ENCODE peak calls at places on chromosomes 7 and 10, in five cellular contexts. Q, H, B, W and Z are unnamed samples.

GRCh38 chr7:157612664-157613561 is 276.1 kb downstream of the DNAJB6 start:
- DNase-seq in Q (no peak), H (no peak), B (no peak), W (peak; percentile 70), Z (no peak)

GRCh38 chr7:149067869-149068268 is 22.6 kb downstream of the ZNF786 start:
- DNase-seq in Q (no peak), H (no peak), B (no peak), W (no peak), Z (no peak)

GRCh38 chr7:111265394-111265793 is 174.5 kb downstream of the LRRN3 start:
- DNase-seq in Q (no peak), H (no peak), B (no peak), W (no peak), Z (no peak)

GRCh38 chr10:6037975-6038624 is 24.1 kb downstream of the IL2RA start:
- DNase-seq in Q (no peak), H (no peak), B (no peak), W (no peak), Z (no peak)

GRCh38 chr7:128794020-128794419 is 2.3 kb downstream of the CCDC136 start:
- DNase-seq in Q (no peak), H (no peak), B (no peak), W (no peak), Z (no peak)

GRCh38 chr7:15972767-15973362 is 286.4 kb upstream of the MEOX2 start:
- DNase-seq in Q (peak; percentile 54), H (no peak), B (peak; percentile 29), W (no peak), Z (no peak)

GRCh38 chr7:29881724-29882123 is 75.4 kb downstream of the WIPF3 start:
- DNase-seq in Q (no peak), H (peak; percentile 29), B (no peak), W (peak; percentile 83), Z (peak; percentile 33)

GRCh38 chr10:89404082-89404481 is 10.3 kb upstream of the IFIT5 start:
- DNase-seq in Q (no peak), H (no peak), B (peak; percentile 12), W (no peak), Z (no peak)

GRCh38 chr7:29975564-29975963 is 14.0 kb downstream of the SCRN1 start:
- DNase-seq in Q (no peak), H (no peak), B (no peak), W (no peak), Z (no peak)

GRCh38 chr10:86958109-86958830 is at the start of gene SNCG:
- DNase-seq in Q (no peak), H (no peak), B (no peak), W (peak; percentile 48), Z (no peak)

GRCh38 chr7:6532516-6532915 is 18.7 kb downstream of the GRID2IP start:
- DNase-seq in Q (no peak), H (no peak), B (no peak), W (no peak), Z (no peak)

GRCh38 chr7:44912775-44913347 is 27.5 kb upstream of the PURB start:
- DNase-seq in Q (no peak), H (no peak), B (no peak), W (peak; percentile 45), Z (no peak)

GRCh38 chr7:106021211-106022067 is 58.4 kb downstream of the CDHR3 start:
- DNase-seq in Q (no peak), H (no peak), B (peak; percentile 27), W (no peak), Z (no peak)

GRCh38 chr10:44125879-44126675 is 258.8 kb downstream of the CXCL12 start:
- DNase-seq in Q (peak; percentile 70), H (no peak), B (peak; percentile 64), W (no peak), Z (no peak)

GRCh38 chr7:58316-58715 is 134.1 kb upstream of the FAM20C start:
- DNase-seq in Q (no peak), H (no peak), B (no peak), W (no peak), Z (no peak)

GRCh38 chr7:1359051-1359400 is 100.2 kb downstream of the MICALL2 start:
- DNase-seq in Q (no peak), H (no peak), B (no peak), W (no peak), Z (no peak)

GRCh38 chr7:67947651-67948050 is 951.0 kb downstream of the TYW1 start:
- DNase-seq in Q (no peak), H (no peak), B (no peak), W (no peak), Z (no peak)

GRCh38 chr7:26329520-26330269 is 38.0 kb downstream of the SNX10 start:
- DNase-seq in Q (no peak), H (no peak), B (no peak), W (no peak), Z (no peak)

GRCh38 chr10:130968964-130969363 is 342.6 kb downstream of the TCERG1L start:
- DNase-seq in Q (no peak), H (no peak), B (no peak), W (no peak), Z (no peak)

GRCh38 chr7:131692131-131692960 is 135.9 kb upstream of the PODXL start:
- DNase-seq in Q (peak; percentile 36), H (peak; percentile 53), B (peak; percentile 7), W (peak; percentile 88), Z (peak; percentile 78)

GRCh38 chr7:157678503-157678902 is 341.7 kb downstream of the DNAJB6 start:
- DNase-seq in Q (no peak), H (no peak), B (no peak), W (peak; percentile 29), Z (no peak)

GRCh38 chr10:73591578-73591902 is 398 bp upstream of the USP54 start:
- DNase-seq in Q (no peak), H (peak; percentile 7), B (no peak), W (no peak), Z (peak; percentile 49)

DNA sequence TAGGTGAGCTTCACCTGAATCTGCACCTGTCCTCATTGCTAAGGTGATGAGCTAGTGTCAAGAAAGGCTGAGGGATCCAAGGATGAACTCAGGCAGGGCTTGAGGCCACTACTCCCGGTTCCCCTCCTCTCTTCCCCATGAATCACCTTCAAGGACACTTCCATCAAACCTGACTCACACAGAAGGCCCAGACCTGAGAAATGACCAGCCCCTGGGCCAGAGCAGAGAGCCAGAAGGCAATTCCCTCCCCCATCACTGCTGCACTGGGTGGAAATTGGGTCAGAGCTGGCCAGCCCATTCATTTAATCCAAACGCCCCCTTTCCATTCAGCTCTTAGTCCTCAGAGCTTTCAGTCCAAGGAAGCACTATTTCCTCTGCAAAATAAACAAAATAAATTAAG is 182.1 kb downstream of the KCNMA1 start:
- DNase-seq in Q (peak; percentile 30), H (no peak), B (peak; percentile 43), W (no peak), Z (no peak)
- H4K91ac ChIP-seq in Q (no peak overlapping the region), H (no peak overlapping the region), B (no peak overlapping the region), W (no peak overlapping the region), Z (no peak overlapping the region)

GRCh38 chr7:110186334-110186733 is 904.6 kb upstream of the LRRN3 start:
- DNase-seq in Q (no peak), H (no peak), B (no peak), W (no peak), Z (no peak)

GRCh38 chr7:110179037-110179436 is 911.9 kb upstream of the LRRN3 start:
- DNase-seq in Q (peak; percentile 10), H (no peak), B (peak; percentile 0), W (no peak), Z (no peak)

GRCh38 chr7:110177463-110177862 is 913.5 kb upstream of the LRRN3 start:
- DNase-seq in Q (no peak), H (no peak), B (no peak), W (no peak), Z (no peak)

GRCh38 chr7:110181768-110182167 is 909.2 kb upstream of the LRRN3 start:
- DNase-seq in Q (no peak), H (no peak), B (no peak), W (no peak), Z (no peak)
- H3K23ac ChIP-seq in Q (no peak overlapping the region), H (no peak overlapping the region), B (no peak overlapping the region), W (no peak overlapping the region), Z (no peak overlapping the region)

GRCh38 chr10:102122450-102122849 is 2.3 kb upstream of the LDB1 start:
- DNase-seq in Q (no peak), H (no peak), B (no peak), W (no peak), Z (no peak)

GRCh38 chr10:102120142-102120986 is at the start of gene LDB1:
- DNase-seq in Q (peak; percentile 91), H (no peak), B (peak; percentile 77), W (peak; percentile 81), Z (peak; percentile 90)

GRCh38 chr10:102119417-102120141 is 589 bp downstream of the LDB1 start:
- DNase-seq in Q (peak; percentile 80), H (no peak), B (peak; percentile 67), W (peak; percentile 80), Z (peak; percentile 48)

GRCh38 chr10:102121739-102122372 is 1.7 kb upstream of the LDB1 start:
- DNase-seq in Q (peak; percentile 80), H (no peak), B (peak; percentile 69), W (peak; percentile 71), Z (no peak)

DNA sequence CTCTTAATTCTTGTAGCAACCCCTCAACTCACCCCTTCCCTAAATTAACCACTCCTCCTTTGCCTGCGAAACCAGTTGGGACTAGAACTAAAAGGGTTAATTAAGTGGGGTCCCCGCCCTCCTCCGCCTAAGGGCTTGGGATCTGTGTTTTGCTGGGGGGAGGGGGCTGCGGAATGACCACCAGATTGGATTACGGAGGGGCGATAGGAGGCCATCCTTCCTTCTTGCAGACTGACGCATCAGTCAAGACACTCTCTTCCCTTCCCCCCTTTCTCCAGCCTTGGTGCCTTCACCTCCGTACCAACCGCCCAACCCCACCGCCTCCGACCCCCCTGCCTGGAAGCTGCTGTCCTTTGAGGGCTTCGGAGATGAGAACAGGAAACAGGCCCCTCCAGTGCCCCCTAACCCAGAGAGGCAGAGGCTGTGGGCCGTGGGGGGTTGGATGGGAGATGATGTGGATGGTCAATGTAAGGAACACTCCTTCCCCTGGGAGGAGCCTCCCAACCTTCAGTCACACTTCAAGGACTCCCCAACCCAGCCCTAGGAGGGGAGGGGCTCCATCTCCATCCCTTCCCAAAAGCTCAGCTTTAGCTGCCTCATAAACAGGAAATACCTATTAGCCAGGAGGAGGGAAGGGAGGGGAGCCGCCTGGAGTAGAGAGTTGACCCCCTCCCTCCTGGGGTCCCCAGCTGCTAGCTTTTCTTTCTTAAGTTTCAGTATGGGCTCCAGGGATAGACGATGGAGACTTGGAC is 995 bp upstream of the LDB1 start:
- DNase-seq in Q (peak; percentile 91), H (peak; percentile 91), B (peak; percentile 90), W (peak; percentile 96), Z (peak; percentile 77)
- H4K91ac ChIP-seq in Q (peak overlapping the region; percentile 99), H (peak overlapping the region; percentile 89), B (peak overlapping the region; percentile 94), W (no peak overlapping the region), Z (no peak overlapping the region)

GRCh38 chr7:151692721-151693120 is 173.0 kb upstream of the RHEB start:
- DNase-seq in Q (no peak), H (no peak), B (no peak), W (peak; percentile 46), Z (no peak)
- H3K23ac ChIP-seq in Q (no peak overlapping the region), H (no peak overlapping the region), B (no peak overlapping the region), W (no peak overlapping the region), Z (peak overlapping the region; percentile 17)

GRCh38 chr10:79398642-79399041 is 46.8 kb downstream of the ZCCHC24 start:
- DNase-seq in Q (no peak), H (no peak), B (no peak), W (no peak), Z (no peak)

GRCh38 chr10:79399242-79399831 is 46.1 kb downstream of the ZCCHC24 start:
- DNase-seq in Q (peak; percentile 98), H (no peak), B (peak; percentile 95), W (peak; percentile 80), Z (peak; percentile 30)

GRCh38 chr10:79397051-79397450 is 48.4 kb downstream of the ZCCHC24 start:
- DNase-seq in Q (no peak), H (no peak), B (no peak), W (no peak), Z (no peak)

GRCh38 chr10:79396587-79396986 is 48.8 kb downstream of the ZCCHC24 start:
- DNase-seq in Q (no peak), H (no peak), B (no peak), W (no peak), Z (no peak)

GRCh38 chr10:79397575-79398303 is 47.7 kb downstream of the ZCCHC24 start:
- DNase-seq in Q (peak; percentile 90), H (no peak), B (peak; percentile 35), W (no peak), Z (no peak)
- H4K91ac ChIP-seq in Q (peak overlapping the region; percentile 98), H (no peak overlapping the region), B (peak overlapping the region; percentile 98), W (no peak overlapping the region), Z (no peak overlapping the region)